ENCODE peak calls at places on chromosomes 6 and 20, in nine cellular contexts. N is germinal center; H is T-helper 9 cell; J is left ventricle myocardium inferior; B is EL; C is activated CD8-positive, alpha-beta memory T cell treated with anti-CD3 and anti-CD28 coated beads, Interleukin-2, amount 10 ng/mL, durations not matched to agents 7 days and 5 days; V is ascending aorta; A is fibroblast of the aortic adventitia; K is Peyer's patch. S is an unnamed sample.

GRCh38 chr6:110033749-110034636 is 55.9 kb downstream of the GPR6 start:
- DNase-seq in N (no peak), H (no peak), J (no peak), B (no peak), C (no peak), V (no peak), A (no peak), K (no peak), S (no peak)

GRCh38 chr6:6546318-6547110 is 42.0 kb upstream of the LY86 start:
- DNase-seq in N (peak; percentile 36), H (peak; percentile 9), J (peak; percentile 48), B (no peak), C (no peak), V (no peak), A (peak; percentile 4), K (peak; percentile 58), S (no peak)

GRCh38 chr6:39152247-39152646 is 37.3 kb upstream of the SAYSD1 start:
- DNase-seq in N (no peak), H (no peak), J (no peak), B (no peak), C (no peak), V (no peak), A (no peak), K (no peak), S (no peak)

GRCh38 chr6:7108964-7109836 is 1.4 kb downstream of the RREB1 start:
- DNase-seq in N (peak; percentile 52), H (peak; percentile 16), J (peak; percentile 53), B (peak; percentile 80), C (peak; percentile 53), V (peak; percentile 19), A (peak; percentile 80), K (peak; percentile 72), S (peak; percentile 19)

GRCh38 chr6:35920793-35921732 is at the start of gene SRPK1:
- DNase-seq in N (peak; percentile 94), H (peak; percentile 72), J (peak; percentile 89), B (peak; percentile 83), C (peak; percentile 92), V (peak; percentile 32), A (peak; percentile 70), K (peak; percentile 95), S (peak; percentile 30)

GRCh38 chr6:168624540-168624939 is 183.6 kb downstream of the SMOC2 start:
- DNase-seq in N (no peak), H (no peak), J (no peak), B (no peak), C (no peak), V (no peak), A (no peak), K (no peak), S (no peak)

GRCh38 chr6:125474061-125474460 is 172.3 kb upstream of the HDDC2 start:
- DNase-seq in N (no peak), H (no peak), J (no peak), B (no peak), C (no peak), V (no peak), A (peak; percentile 61), K (no peak), S (no peak)

GRCh38 chr20:51480507-51481270 is 61.8 kb downstream of the NFATC2 start:
- DNase-seq in N (peak; percentile 64), H (no peak), J (no peak), B (no peak), C (peak; percentile 73), V (no peak), A (no peak), K (no peak), S (no peak)